ENCODE peak calls at places on chromosomes 12 and 14, in four cellular contexts. One of them, this sample, is unnamed.

GRCh38 chr14:69657961-69658360 is 46.6 kb downstream of the SUSD6 start:
- DNase-seq in MM.1S: no peak
- DNase-seq in hepatocyte: peak; percentile 77
- DNase-seq in body of pancreas: peak; percentile 74
- DNase-seq in this sample: no peak

GRCh38 chr14:86357866-86358265 is 827.9 kb downstream of the FLRT2 start:
- DNase-seq in hepatocyte: no peak
- DNase-seq in body of pancreas: no peak
- DNase-seq in MM.1S: no peak
- DNase-seq in this sample: no peak

GRCh38 chr12:104410326-104410725 is 46.4 kb upstream of the CHST11 start:
- DNase-seq in MM.1S: no peak
- DNase-seq in body of pancreas: no peak
- DNase-seq in hepatocyte: no peak
- DNase-seq in this sample: no peak

GRCh38 chr12:45273717-45274271 is 57.9 kb downstream of the ANO6 start:
- DNase-seq in body of pancreas: no peak
- DNase-seq in hepatocyte: peak; percentile 76
- DNase-seq in MM.1S: no peak
- DNase-seq in this sample: peak; percentile 81

GRCh38 chr12:1810201-1810930 is 10.0 kb upstream of the LRTM2 start:
- DNase-seq in body of pancreas: no peak
- DNase-seq in MM.1S: no peak
- DNase-seq in hepatocyte: no peak
- DNase-seq in this sample: no peak

GRCh38 chr12:1212529-1212928 is 221.5 kb downstream of the ERC1 start:
- DNase-seq in hepatocyte: no peak
- DNase-seq in MM.1S: no peak
- DNase-seq in body of pancreas: no peak
- DNase-seq in this sample: no peak

GRCh38 chr12:79455314-79455713 is 235.4 kb downstream of the PAWR start:
- DNase-seq in MM.1S: no peak
- DNase-seq in body of pancreas: no peak
- DNase-seq in hepatocyte: no peak
- DNase-seq in this sample: no peak

GRCh38 chr14:73758392-73759182 is 44.4 kb upstream of the PNMA1 start:
- DNase-seq in hepatocyte: peak; percentile 89
- DNase-seq in MM.1S: peak; percentile 56
- DNase-seq in body of pancreas: peak; percentile 86
- DNase-seq in this sample: no peak

GRCh38 chr14:33765251-33765650 is 185.6 kb downstream of the EGLN3 start:
- DNase-seq in hepatocyte: peak; percentile 20
- DNase-seq in body of pancreas: no peak
- DNase-seq in MM.1S: no peak
- DNase-seq in this sample: no peak

GRCh38 chr12:77946541-77947021 is 115.9 kb downstream of the NAV3 start:
- DNase-seq in body of pancreas: no peak
- DNase-seq in hepatocyte: no peak
- DNase-seq in MM.1S: no peak
- DNase-seq in this sample: no peak

GRCh38 chr12:28027328-28027727 is 54.8 kb upstream of the PTHLH start:
- DNase-seq in MM.1S: no peak
- DNase-seq in body of pancreas: no peak
- DNase-seq in hepatocyte: no peak
- DNase-seq in this sample: no peak

GRCh38 chr12:104358353-104359003 is 54.9 kb downstream of the EID3 start:
- DNase-seq in hepatocyte: peak; percentile 72
- DNase-seq in MM.1S: peak; percentile 72
- DNase-seq in body of pancreas: peak; percentile 61
- DNase-seq in this sample: no peak

DNA sequence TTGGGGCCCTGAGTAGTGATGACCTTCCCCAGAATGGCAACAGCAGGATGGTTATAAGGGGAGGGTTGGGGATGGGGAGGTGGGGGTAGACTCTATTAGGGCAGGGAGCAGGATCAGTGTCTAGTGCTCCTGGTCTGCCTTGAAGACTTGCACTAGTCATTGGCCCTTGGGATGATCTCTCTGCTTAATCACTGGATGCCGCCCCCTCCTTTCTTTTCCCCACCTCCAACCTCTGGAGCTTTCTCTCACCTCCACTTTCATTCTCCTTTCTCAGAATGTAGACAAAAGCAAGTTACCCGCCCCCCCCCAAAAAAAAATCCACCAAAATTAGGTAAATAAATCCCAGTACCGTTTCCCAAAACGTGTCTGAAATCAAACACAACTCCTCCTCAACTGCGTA is 2.8 kb upstream of the KCNK10 start:
- DNase-seq in MM.1S: no peak
- DNase-seq in hepatocyte: no peak
- DNase-seq in body of pancreas: no peak
- DNase-seq in this sample: no peak
- H3K27me3 ChIP-seq in MM.1S: no peaks in the 10 kb centered on the region
- H3K27me3 ChIP-seq in hepatocyte: peaks cover 84% of the 10 kb centered on the region
- H3K27me3 ChIP-seq in body of pancreas: peaks cover 24% of the 10 kb centered on the region
- H3K27me3 ChIP-seq in this sample: peaks cover 51% of the 10 kb centered on the region

DNA sequence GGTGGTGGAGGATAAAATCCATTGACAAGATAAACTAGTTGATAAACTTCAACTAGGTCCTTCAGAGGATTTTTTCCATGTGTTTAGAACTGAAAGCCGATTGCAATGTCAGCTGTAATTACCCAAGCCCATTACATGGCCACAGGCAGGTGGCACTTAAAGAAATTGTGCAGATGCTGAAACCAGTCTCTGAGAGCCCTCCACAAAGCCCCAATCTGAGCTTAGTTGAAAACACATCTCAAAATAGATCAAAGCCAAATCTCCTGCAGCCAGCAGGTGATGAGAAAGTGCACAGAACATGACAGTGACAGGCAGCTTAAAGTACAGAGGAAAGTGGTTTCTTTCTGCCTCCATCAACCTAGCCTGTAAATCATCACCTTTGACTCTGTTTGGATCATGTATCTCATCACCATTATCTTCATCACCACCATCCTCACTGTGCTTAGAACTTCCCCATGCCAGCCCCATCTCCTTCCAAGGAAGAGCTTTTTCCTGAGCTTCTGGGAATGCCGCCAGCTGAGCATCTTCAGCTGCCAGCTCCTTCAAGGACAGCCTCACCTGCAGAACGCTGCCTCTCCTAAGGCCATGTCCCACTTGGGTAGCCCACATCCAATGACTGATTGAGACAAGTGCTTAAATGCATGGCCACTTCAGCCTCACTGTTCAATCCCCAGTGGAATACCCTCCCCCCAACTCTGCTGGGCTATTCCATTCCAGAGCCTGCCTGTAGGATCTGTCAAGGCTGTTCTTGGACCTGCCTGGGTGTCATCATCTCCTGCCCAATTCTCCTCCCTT is 219.5 kb upstream of the TMEM132C start:
- DNase-seq in hepatocyte: no peak
- DNase-seq in MM.1S: peak; percentile 42
- DNase-seq in body of pancreas: no peak
- DNase-seq in this sample: no peak
- H3K27me3 ChIP-seq in hepatocyte: no peaks in the 10 kb centered on the region
- H3K27me3 ChIP-seq in MM.1S: no peaks in the 10 kb centered on the region
- H3K27me3 ChIP-seq in body of pancreas: no peaks in the 10 kb centered on the region
- H3K27me3 ChIP-seq in this sample: no peaks in the 10 kb centered on the region

DNA sequence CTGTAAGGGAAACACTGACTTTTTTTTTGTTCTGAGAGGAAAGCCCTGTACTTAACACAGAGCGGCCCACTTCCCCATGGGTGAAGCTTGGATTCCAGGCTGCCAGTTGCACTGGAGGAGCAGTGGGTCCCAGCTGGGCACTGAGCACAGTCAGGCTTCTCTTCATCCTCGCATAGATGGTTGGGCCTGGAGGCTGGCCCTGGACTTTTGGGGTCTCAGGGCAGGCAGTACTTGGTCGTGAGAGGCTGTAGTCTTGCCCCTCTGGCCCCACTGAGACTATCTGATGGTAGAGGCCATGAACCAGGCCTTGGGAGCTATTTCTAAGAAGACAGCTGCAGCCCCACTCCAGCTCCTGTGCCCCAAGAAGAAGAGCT is 6.2 kb upstream of the LHX5 start:
- DNase-seq in MM.1S: no peak
- DNase-seq in hepatocyte: no peak
- DNase-seq in body of pancreas: no peak
- DNase-seq in this sample: no peak
- H3K27me3 ChIP-seq in MM.1S: peaks cover 25% of the 10 kb centered on the region
- H3K27me3 ChIP-seq in hepatocyte: peaks cover 90% of the 10 kb centered on the region
- H3K27me3 ChIP-seq in body of pancreas: peaks cover 33% of the 10 kb centered on the region
- H3K27me3 ChIP-seq in this sample: peaks cover 67% of the 10 kb centered on the region

GRCh38 chr12:131066207-131066885 is 112.6 kb downstream of the ADGRD1 start:
- DNase-seq in body of pancreas: no peak
- DNase-seq in hepatocyte: no peak
- DNase-seq in MM.1S: no peak
- DNase-seq in this sample: no peak
- H3K27me3 ChIP-seq in body of pancreas: no peaks in the 10 kb centered on the region
- H3K27me3 ChIP-seq in hepatocyte: peaks cover 6% of the 10 kb centered on the region
- H3K27me3 ChIP-seq in MM.1S: peaks cover 11% of the 10 kb centered on the region
- H3K27me3 ChIP-seq in this sample: no peaks in the 10 kb centered on the region

DNA sequence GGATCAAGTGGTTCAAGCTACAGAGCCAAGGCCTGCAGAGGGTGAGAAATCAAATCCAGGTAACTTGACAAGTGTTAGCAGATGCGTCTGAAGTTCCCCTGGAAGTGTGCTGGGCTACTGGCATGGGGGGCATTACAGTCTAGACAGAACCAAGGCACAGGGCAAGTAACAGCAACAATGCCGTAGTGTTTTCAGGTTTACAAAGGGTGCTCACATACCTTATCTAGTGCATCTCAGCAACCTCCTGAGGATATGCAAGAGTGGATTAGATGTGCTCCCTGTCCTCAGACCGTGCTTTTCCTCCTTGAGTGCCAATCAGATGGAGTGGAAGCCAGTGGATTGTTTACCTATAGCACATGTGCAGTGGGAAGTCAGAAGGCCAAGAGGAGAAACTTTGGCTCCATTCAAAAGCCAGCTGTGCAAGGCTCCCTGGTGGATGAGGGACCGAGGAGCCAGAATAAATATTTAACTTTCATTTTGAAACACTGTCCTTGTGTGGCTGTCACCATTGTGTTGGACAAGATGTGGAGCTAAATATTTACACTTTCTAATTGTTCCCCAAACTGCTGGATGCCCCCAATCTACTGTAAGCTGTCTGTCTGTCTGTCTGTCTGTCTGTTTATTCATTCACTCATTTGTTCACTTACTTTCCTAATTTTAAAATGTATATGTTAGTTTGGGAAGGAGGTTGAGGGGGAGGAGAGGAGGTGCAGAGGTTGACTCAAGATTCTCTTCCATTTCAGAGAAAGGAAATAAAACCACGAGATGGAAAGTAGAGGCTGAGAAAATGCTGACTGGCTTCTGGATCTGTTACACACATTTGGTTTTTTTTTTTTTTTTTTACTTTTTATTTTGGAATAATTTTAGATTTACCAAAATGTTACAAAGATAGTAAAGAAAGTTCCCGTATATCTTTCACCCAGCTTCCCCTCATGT is 184.0 kb upstream of the PARP11 start:
- DNase-seq in hepatocyte: no peak
- DNase-seq in MM.1S: no peak
- DNase-seq in body of pancreas: peak; percentile 47
- DNase-seq in this sample: no peak
- H3K27me3 ChIP-seq in hepatocyte: no peaks in the 10 kb centered on the region
- H3K27me3 ChIP-seq in MM.1S: no peaks in the 10 kb centered on the region
- H3K27me3 ChIP-seq in body of pancreas: no peaks in the 10 kb centered on the region
- H3K27me3 ChIP-seq in this sample: no peaks in the 10 kb centered on the region

GRCh38 chr14:54834727-54835126 is 67.9 kb downstream of the GCH1 start:
- DNase-seq in MM.1S: no peak
- DNase-seq in hepatocyte: no peak
- DNase-seq in body of pancreas: no peak
- DNase-seq in this sample: no peak

GRCh38 chr14:54829486-54830224 is 73.0 kb downstream of the GCH1 start:
- DNase-seq in body of pancreas: no peak
- DNase-seq in MM.1S: no peak
- DNase-seq in hepatocyte: no peak
- DNase-seq in this sample: no peak

GRCh38 chr14:54836231-54836630 is 66.4 kb downstream of the GCH1 start:
- DNase-seq in hepatocyte: no peak
- DNase-seq in body of pancreas: no peak
- DNase-seq in MM.1S: no peak
- DNase-seq in this sample: no peak

GRCh38 chr14:54828031-54828430 is 74.6 kb downstream of the GCH1 start:
- DNase-seq in body of pancreas: no peak
- DNase-seq in hepatocyte: no peak
- DNase-seq in MM.1S: no peak
- DNase-seq in this sample: no peak

DNA sequence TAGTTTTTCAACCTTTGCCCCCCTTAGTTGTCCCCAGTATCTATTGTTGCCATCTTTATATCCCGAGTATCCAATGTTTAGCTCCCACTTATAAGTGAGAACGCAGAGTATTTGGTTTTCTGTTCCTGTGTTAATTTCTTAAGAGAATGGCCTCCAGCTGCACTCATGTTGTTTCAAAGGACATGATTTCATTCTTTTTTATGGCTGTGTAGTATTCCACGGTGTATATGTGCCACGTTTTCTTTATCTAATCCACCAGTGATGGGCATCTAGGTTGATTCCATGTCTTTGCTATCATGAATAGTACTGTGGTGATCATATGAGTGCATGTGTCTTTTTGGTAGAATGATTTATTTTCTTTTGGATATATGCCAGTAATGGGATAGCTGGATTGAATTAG is 72.0 kb downstream of the GCH1 start:
- DNase-seq in body of pancreas: no peak
- DNase-seq in hepatocyte: no peak
- DNase-seq in MM.1S: no peak
- DNase-seq in this sample: no peak
- H3K27me3 ChIP-seq in body of pancreas: no peaks in the 10 kb centered on the region
- H3K27me3 ChIP-seq in hepatocyte: no peaks in the 10 kb centered on the region
- H3K27me3 ChIP-seq in MM.1S: no peaks in the 10 kb centered on the region
- H3K27me3 ChIP-seq in this sample: peaks cover 27% of the 10 kb centered on the region

GRCh38 chr14:105939810-105940508 is 413.6 kb downstream of the TMEM121 start:
- DNase-seq in body of pancreas: no peak
- DNase-seq in hepatocyte: no peak
- DNase-seq in MM.1S: no peak
- DNase-seq in this sample: no peak

GRCh38 chr14:105941226-105942166 is 415.1 kb downstream of the TMEM121 start:
- DNase-seq in hepatocyte: no peak
- DNase-seq in body of pancreas: no peak
- DNase-seq in MM.1S: no peak
- DNase-seq in this sample: no peak

GRCh38 chr14:105938055-105938863 is 411.9 kb downstream of the TMEM121 start:
- DNase-seq in hepatocyte: no peak
- DNase-seq in MM.1S: no peak
- DNase-seq in body of pancreas: no peak
- DNase-seq in this sample: no peak

GRCh38 chr14:105938959-105939358 is 412.6 kb downstream of the TMEM121 start:
- DNase-seq in body of pancreas: no peak
- DNase-seq in hepatocyte: no peak
- DNase-seq in MM.1S: no peak
- DNase-seq in this sample: no peak

GRCh38 chr14:105940534-105941225 is 414.3 kb downstream of the TMEM121 start:
- DNase-seq in hepatocyte: no peak
- DNase-seq in MM.1S: no peak
- DNase-seq in body of pancreas: no peak
- DNase-seq in this sample: no peak
- H3K27me3 ChIP-seq in hepatocyte: no peaks in the 10 kb centered on the region
- H3K27me3 ChIP-seq in MM.1S: no peaks in the 10 kb centered on the region
- H3K27me3 ChIP-seq in body of pancreas: peaks cover 5% of the 10 kb centered on the region
- H3K27me3 ChIP-seq in this sample: no peaks in the 10 kb centered on the region

This sample was measured in AG04450.